ENCODE peak calls at places on chromosomes 5 and 9, in five cellular contexts. W is iris pigment epithelial cell, R is RWPE1, H is retinal pigment epithelial cell, Y is left ventricle myocardium inferior. X is an unnamed sample.

GRCh38 chr5:150172563-150172962 is 6.0 kb downstream of the CDX1 start:
- DNase-seq in H (no peak), R (no peak), Y (no peak), W (no peak), X (no peak)

GRCh38 chr5:150522504-150523464 is 14.9 kb downstream of the NDST1 start:
- DNase-seq in W (no peak), R (no peak), H (no peak), Y (peak; percentile 75), X (no peak)

GRCh38 chr9:107288701-107289100 is 5.6 kb downstream of the RAD23B start:
- DNase-seq in Y (no peak), W (no peak), H (no peak), R (no peak), X (no peak)

GRCh38 chr5:64506567-64507321 is 929 bp downstream of the RGS7BP start:
- DNase-seq in H (no peak), W (no peak), R (no peak), Y (no peak), X (no peak)

GRCh38 chr5:65104831-65105230 is 336.1 kb downstream of the CWC27 start:
- DNase-seq in H (no peak), R (no peak), W (no peak), Y (no peak), X (no peak)

GRCh38 chr5:178416919-178417318 is 173.3 kb downstream of the COL23A1 start:
- DNase-seq in W (peak; percentile 27), R (peak; percentile 73), Y (no peak), H (no peak), X (no peak)

GRCh38 chr5:89582768-89583339 is 699.9 kb upstream of the MEF2C start:
- DNase-seq in H (peak; percentile 50), W (peak; percentile 7), Y (no peak), R (peak; percentile 19), X (no peak)

GRCh38 chr5:127312131-127312530 is 21.5 kb downstream of the MEGF10 start:
- DNase-seq in H (no peak), W (no peak), Y (no peak), R (no peak), X (no peak)

GRCh38 chr5:126693806-126694205 is 83.1 kb upstream of the LMNB1 start:
- DNase-seq in R (no peak), W (no peak), Y (no peak), H (no peak), X (no peak)

GRCh38 chr9:92790542-92791527 is 26.2 kb upstream of the BICD2 start:
- DNase-seq in H (peak; percentile 24), R (peak; percentile 92), Y (peak; percentile 75), W (peak; percentile 71), X (peak; percentile 61)

GRCh38 chr9:12351293-12351852 is 341.8 kb upstream of the TYRP1 start:
- DNase-seq in Y (no peak), R (no peak), W (no peak), H (no peak), X (no peak)

GRCh38 chr9:14344846-14345585 is 31.1 kb upstream of the NFIB start:
- DNase-seq in W (no peak), Y (no peak), H (no peak), R (no peak), X (no peak)

GRCh38 chr9:27365977-27366376 is 69.0 kb upstream of the EQTN start:
- DNase-seq in R (no peak), Y (no peak), W (peak; percentile 39), H (no peak), X (no peak)

GRCh38 chr5:35223777-35224395 is 6.4 kb downstream of the PRLR start:
- DNase-seq in H (no peak), W (no peak), R (no peak), Y (no peak), X (no peak)

GRCh38 chr9:16884952-16885513 is 14.6 kb upstream of the BNC2 start:
- DNase-seq in R (no peak), H (no peak), W (peak; percentile 89), Y (no peak), X (peak; percentile 92)

GRCh38 chr9:32738501-32739172 is 44.7 kb upstream of the TMEM215 start:
- DNase-seq in R (peak; percentile 86), W (no peak), H (no peak), Y (no peak), X (no peak)

X was measured in foreskin melanocyte.